ENCODE peak calls at places on chromosomes 2 and 18, in eight cellular contexts. J is fibroblast of lung, P is GM23248, Z is ovary, G is left ventricle myocardium inferior, M is prostate gland, S is neuronal stem cell, Q is esophagus squamous epithelium. U is an unnamed sample.
A peak's percentile ranks its signal among the peaks of the same experiment; 100 is the strongest.

GRCh38 chr2:190792956-190793888 is 87.4 kb upstream of the GLS start:
- DNase-seq in J (no peak), P (no peak), Z (no peak), G (no peak), M (no peak), S (no peak), Q (no peak), U (no peak)

GRCh38 chr2:10534514-10535250 is 86.6 kb upstream of the ODC1 start:
- DNase-seq in J (peak; percentile 12), P (peak; percentile 51), Z (no peak), G (no peak), M (no peak), S (no peak), Q (no peak), U (no peak)

GRCh38 chr2:236661064-236661761 is 91.6 kb downstream of the ACKR3 start:
- DNase-seq in J (no peak), P (peak; percentile 65), Z (no peak), G (no peak), M (no peak), S (peak; percentile 23), Q (no peak), U (peak; percentile 89)

GRCh38 chr2:177445223-177445622 is 52.6 kb downstream of the AGPS start:
- DNase-seq in J (no peak), P (no peak), Z (no peak), G (no peak), M (no peak), S (no peak), Q (no peak), U (no peak)

GRCh38 chr18:79899609-79900435 is 51.6 kb downstream of the SLC66A2 start:
- DNase-seq in J (no peak), P (no peak), Z (no peak), G (no peak), M (no peak), S (no peak), Q (no peak), U (no peak)

GRCh38 chr18:70036771-70037452 is 89.2 kb upstream of the CD226 start:
- DNase-seq in J (no peak), P (no peak), Z (no peak), G (no peak), M (no peak), S (no peak), Q (no peak), U (no peak)

GRCh38 chr2:61978522-61978921 is 73.0 kb downstream of the COMMD1 start:
- DNase-seq in J (no peak), P (no peak), Z (no peak), G (peak; percentile 19), M (no peak), S (no peak), Q (no peak), U (no peak)

GRCh38 chr2:177265834-177266817 is 1.6 kb upstream of the NFE2L2 start:
- DNase-seq in J (no peak), P (peak; percentile 42), Z (no peak), G (no peak), M (no peak), S (no peak), Q (no peak), U (no peak)

GRCh38 chr2:25349397-25349796 is 7.7 kb upstream of the DNMT3A start:
- DNase-seq in J (peak; percentile 63), P (peak; percentile 56), Z (no peak), G (no peak), M (no peak), S (no peak), Q (no peak), U (no peak)

GRCh38 chr18:11260963-11261441 is 111.6 kb upstream of the PIEZO2 start:
- DNase-seq in J (no peak), P (no peak), Z (no peak), G (no peak), M (no peak), S (peak; percentile 65), Q (no peak), U (no peak)

GRCh38 chr2:3613524-3613905 is 18.6 kb downstream of the COLEC11 start:
- DNase-seq in J (no peak), P (no peak), Z (peak; percentile 4), G (no peak), M (no peak), S (no peak), Q (no peak), U (no peak)

DNA sequence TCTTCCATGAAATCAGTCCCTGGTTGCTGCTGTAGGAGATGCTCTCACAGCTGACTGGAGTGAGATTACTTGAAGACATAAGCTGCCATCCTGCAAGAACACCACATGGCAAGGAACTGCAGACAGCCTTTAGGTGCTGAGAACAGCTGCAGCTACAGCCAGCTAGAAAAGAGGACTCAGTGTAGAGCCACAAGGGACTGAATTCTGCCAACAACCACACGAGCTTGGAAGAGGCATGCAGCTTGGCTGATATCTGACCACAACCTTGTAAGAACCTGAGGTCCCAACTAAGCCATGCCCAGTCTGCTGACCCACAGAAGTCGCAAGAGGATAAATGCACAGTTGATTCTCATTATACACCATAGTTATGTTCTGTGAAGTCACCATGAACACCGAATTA is 181.8 kb upstream of the ARL4C start:
- DNase-seq in J (peak; percentile 89), P (peak; percentile 81), Z (no peak), G (no peak), M (no peak), S (no peak), Q (no peak), U (no peak)
- H3K27ac ChIP-seq in J (peak overlapping the region; percentile 88), P (peak overlapping the region; percentile 87), Z (no peak overlapping the region), G (no peak overlapping the region), M (no peak overlapping the region), S (no peak overlapping the region), Q (no peak overlapping the region), U (peak overlapping the region; percentile 90)

GRCh38 chr2:215423928-215424540 is 11.8 kb downstream of the FN1 start:
- DNase-seq in J (peak; percentile 61), P (peak; percentile 22), Z (no peak), G (no peak), M (no peak), S (no peak), Q (no peak), U (no peak)
- H3K27ac ChIP-seq in J (no peak overlapping the region), P (peak overlapping the region; percentile 68), Z (no peak overlapping the region), G (no peak overlapping the region), M (no peak overlapping the region), S (no peak overlapping the region), Q (no peak overlapping the region), U (no peak overlapping the region)

GRCh38 chr2:88656690-88657089 is 29.4 kb upstream of the EIF2AK3 start:
- DNase-seq in J (peak; percentile 14), P (peak; percentile 82), Z (no peak), G (no peak), M (no peak), S (no peak), Q (no peak), U (no peak)

GRCh38 chr2:88654714-88655113 is 27.4 kb upstream of the EIF2AK3 start:
- DNase-seq in J (peak; percentile 77), P (peak; percentile 69), Z (no peak), G (no peak), M (no peak), S (no peak), Q (no peak), U (no peak)

GRCh38 chr2:88658890-88659881 is 31.9 kb upstream of the EIF2AK3 start:
- DNase-seq in J (peak; percentile 85), P (peak; percentile 72), Z (peak; percentile 18), G (peak; percentile 24), M (peak; percentile 10), S (no peak), Q (no peak), U (peak; percentile 64)

GRCh38 chr2:88658318-88658717 is 31.1 kb upstream of the EIF2AK3 start:
- DNase-seq in J (peak; percentile 68), P (peak; percentile 84), Z (no peak), G (no peak), M (no peak), S (no peak), Q (no peak), U (peak; percentile 49)

GRCh38 chr2:88657131-88657530 is 29.9 kb upstream of the EIF2AK3 start:
- DNase-seq in J (no peak), P (peak; percentile 50), Z (no peak), G (no peak), M (no peak), S (no peak), Q (no peak), U (no peak)
- H3K27ac ChIP-seq in J (no peak overlapping the region), P (peak overlapping the region; percentile 65), Z (no peak overlapping the region), G (peak overlapping the region; percentile 85), M (no peak overlapping the region), S (no peak overlapping the region), Q (no peak overlapping the region), U (no peak overlapping the region)

GRCh38 chr18:32529737-32530420 is 59.2 kb upstream of the GAREM1 start:
- DNase-seq in J (no peak), P (no peak), Z (no peak), G (no peak), M (no peak), S (no peak), Q (no peak), U (no peak)

DNA sequence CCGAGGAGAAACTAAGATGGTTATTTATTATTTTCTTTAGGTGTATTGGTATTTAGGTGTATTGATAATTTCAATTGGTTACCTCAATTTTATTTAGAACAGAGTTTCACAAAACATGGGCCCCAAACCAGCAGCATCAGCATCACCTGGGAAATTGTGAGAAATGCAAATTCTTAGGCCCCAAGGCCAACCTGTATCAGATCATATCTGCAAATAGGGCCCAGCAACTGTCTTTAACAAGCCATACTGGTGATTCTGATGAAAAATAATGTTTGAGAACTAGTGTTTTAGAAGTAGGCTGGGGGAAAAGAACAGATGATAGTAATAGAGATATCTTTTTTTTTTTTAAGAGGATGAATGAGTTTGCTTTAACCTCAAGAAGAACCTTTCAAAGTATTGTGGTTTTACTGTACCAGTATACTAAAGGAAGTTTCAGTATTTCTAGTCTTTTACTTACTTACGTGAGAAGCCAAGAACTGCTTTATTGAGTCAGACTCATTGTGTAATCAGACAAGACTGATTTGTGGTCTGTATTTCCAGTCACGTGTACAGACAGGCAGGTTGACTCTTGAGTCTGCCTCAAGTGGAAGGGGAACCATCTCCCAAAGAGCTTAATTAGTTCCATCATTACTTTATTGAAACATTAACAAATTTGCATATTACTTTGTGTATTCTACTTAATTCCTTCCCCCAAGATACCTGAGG is 60.4 kb upstream of the GAREM1 start:
- DNase-seq in J (peak; percentile 43), P (peak; percentile 25), Z (no peak), G (no peak), M (peak; percentile 53), S (no peak), Q (no peak), U (peak; percentile 63)
- H3K27ac ChIP-seq in J (no peak overlapping the region), P (no peak overlapping the region), Z (no peak overlapping the region), G (no peak overlapping the region), M (no peak overlapping the region), S (no peak overlapping the region), Q (peak overlapping the region; percentile 55), U (no peak overlapping the region)

DNA sequence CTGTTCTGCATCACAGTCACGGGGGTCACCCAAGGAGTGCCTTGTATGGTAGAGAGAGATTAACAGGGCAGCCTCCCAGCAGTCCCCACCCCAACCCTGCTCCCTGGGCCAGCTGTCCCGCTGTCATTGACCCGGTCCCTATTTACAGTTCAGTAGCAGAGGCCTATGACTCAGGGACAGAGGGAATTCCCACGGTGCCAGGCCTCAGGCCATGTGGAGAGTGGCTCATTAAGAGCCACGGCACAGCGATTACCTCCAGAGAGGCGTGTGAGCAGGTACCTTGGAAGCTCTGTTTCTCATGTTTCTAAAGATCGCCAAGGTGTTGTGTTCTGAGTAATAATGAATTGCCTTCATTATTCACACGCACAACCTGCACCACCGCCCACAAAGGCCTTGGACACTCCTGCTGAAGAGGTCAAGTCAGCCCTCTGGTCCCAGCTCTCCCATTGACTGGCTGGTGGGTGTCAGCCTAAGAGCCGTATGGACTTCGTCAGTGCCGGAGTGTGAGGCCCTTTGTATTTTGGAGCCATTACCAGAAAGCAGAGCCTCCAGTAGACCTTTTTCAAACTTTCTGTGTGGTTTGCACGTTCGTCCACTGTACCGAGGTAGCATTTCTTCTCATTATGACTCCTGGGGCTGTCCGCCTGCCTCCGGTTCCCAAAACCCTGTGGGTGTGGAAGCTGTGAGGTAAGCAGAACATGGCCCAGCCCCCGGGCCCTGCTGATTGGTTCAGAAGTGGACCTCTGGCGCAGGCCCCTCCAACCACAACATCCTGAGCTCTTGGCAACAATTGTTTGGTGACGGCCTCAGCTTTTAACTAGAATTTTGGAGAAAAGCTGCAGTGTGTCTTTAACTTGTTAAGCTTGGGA is 47.0 kb downstream of the SERTAD2 start:
- DNase-seq in J (peak; percentile 49), P (peak; percentile 93), Z (peak; percentile 90), G (peak; percentile 88), M (peak; percentile 73), S (no peak), Q (peak; percentile 61), U (no peak)
- H3K27ac ChIP-seq in J (no peak overlapping the region), P (peak overlapping the region; percentile 38), Z (no peak overlapping the region), G (no peak overlapping the region), M (peak overlapping the region; percentile 62), S (no peak overlapping the region), Q (peak overlapping the region; percentile 94), U (no peak overlapping the region)